ENCODE peak calls at places on chromosomes 16 and 17, in seven cellular contexts. D is left ventricle myocardium inferior, Y is right atrium auricular region, T is ovary, E is GM23248, B is neural progenitor cell, S is aorta. F is an unnamed sample. For H3K4me1, H3K36me3 and H3K27me3, the result is how much of the 10 kb centered on the place peaks cover.

GRCh38 chr16:26189496-26190005 is 497.8 kb downstream of the HS3ST4 start:
- DNase-seq in B (no peak), E (no peak), T (no peak), D (no peak), S (no peak), Y (no peak), F (no peak)

GRCh38 chr16:29815032-29815721 is 775 bp upstream of the PAGR1 start:
- DNase-seq in E (peak), D (peak), Y (no peak), T (peak), B (peak), S (peak), F (peak)

GRCh38 chr16:28063611-28064061 is at the start of gene GSG1L:
- DNase-seq in T (no peak), E (peak), D (no peak), Y (no peak), S (peak), B (peak), F (no peak)

GRCh38 chr16:89257281-89257731 is 39.8 kb downstream of the ZNF778 start:
- DNase-seq in T (peak), S (peak), B (peak), E (peak), D (no peak), Y (no peak), F (no peak)

GRCh38 chr17:9958586-9959281 is 53.7 kb upstream of the RCVRN start:
- DNase-seq in B (peak), E (no peak), T (no peak), S (peak), D (no peak), Y (no peak), F (no peak)

GRCh38 chr17:9472094-9472493 is 103.5 kb downstream of the STX8 start:
- DNase-seq in B (no peak), T (no peak), S (no peak), Y (no peak), E (peak), D (no peak), F (no peak)

GRCh38 chr16:50154369-50154947 is 1.4 kb downstream of the TENT4B start:
- DNase-seq in D (no peak), T (no peak), B (no peak), Y (peak), S (peak), E (peak), F (no peak)

GRCh38 chr17:44610331-44610730 is 45.9 kb upstream of the MEIOC start:
- DNase-seq in S (no peak), D (no peak), B (no peak), T (no peak), E (no peak), Y (no peak), F (no peak)

GRCh38 chr17:3512512-3513171 is 36.8 kb downstream of the ASPA start:
- DNase-seq in B (peak), D (peak), Y (peak), T (peak), E (peak), S (peak), F (peak)

GRCh38 chr16:17470871-17471744 is at the start of gene XYLT1:
- DNase-seq in T (peak), D (peak), S (peak), Y (peak), E (peak), B (peak), F (no peak)

GRCh38 chr16:85100265-85100664 is 12.0 kb downstream of the CIBAR2 start:
- DNase-seq in B (no peak), D (no peak), T (no peak), E (no peak), Y (no peak), S (no peak), F (no peak)
- H3K4me1 ChIP-seq in B (under half), D (under half), T (under half), E (under half), Y (under half), S (under half), F (under half)

DNA sequence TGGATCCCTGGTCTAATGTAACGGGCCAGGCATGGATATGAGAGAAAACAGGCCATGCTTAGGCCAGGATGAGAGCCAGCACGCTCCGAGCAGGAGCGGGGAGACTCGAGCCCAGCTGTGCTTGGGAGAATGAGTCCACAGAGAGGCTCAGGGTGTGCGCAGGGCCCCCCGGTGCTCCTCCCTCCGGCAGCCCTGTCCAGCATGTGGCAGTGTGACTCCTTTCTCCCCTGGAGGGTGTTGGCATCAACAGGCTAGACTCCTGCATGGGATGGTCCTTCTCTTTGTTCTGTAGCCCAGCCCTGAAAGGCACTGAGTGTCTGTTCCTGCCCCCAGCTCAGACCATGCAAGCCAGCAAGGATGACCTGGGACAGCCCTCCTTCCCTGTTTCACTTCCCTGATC is 23.4 kb downstream of the PGS1 start:
- DNase-seq in T (no peak), Y (no peak), D (no peak), E (no peak), S (no peak), B (no peak), F (no peak)
- H3K36me3 ChIP-seq in T (under half), Y (half or more), D (half or more), E (under half), S (under half), B (under half), F (half or more)

DNA sequence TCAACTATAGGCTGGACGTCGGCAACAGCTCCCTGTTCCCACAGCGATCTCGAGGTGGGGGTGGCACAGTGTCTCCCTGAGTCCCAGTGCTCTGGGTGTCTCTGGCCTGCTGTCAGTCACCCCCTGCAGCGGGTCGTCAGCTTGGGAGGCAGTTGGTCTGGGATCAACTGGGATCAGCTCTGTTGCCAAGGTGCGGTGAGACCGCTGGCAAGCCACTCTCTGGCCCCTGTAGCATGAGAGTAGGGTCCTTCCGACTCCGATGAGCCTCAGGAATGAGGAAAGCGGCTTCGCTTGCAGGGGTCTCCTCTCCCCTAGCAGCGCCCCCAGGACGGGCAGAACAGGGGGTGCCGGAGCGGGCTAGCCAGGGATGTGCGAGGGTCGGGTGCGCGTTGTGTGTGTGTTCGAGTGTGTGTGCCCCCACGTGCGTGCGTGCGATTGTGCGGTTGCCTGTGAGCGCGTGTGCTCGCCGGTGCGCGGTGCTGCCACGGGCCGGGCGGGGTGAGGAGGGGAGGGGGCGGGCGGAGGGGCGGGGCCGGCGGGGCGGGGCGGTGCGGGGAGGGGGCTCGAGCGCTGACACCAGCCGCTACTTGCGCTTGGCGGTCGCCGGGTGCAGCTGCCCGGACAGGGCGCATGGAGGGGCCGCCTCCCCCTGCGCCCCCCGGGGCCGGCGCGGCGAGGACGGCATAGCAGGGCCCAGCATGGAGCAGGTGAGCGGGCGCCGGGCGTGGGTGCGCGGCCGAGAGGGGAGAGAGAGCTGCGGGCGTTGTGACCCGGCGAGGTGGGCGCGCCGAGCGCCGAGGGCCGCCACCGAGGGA is 9.4 kb upstream of the ARHGAP23 start:
- DNase-seq in S (no peak), Y (no peak), B (peak), D (no peak), T (no peak), E (peak), F (no peak)
- H3K27me3 ChIP-seq in S (under half), Y (under half), B (under half), D (half or more), T (under half), E (under half), F (under half)

DNA sequence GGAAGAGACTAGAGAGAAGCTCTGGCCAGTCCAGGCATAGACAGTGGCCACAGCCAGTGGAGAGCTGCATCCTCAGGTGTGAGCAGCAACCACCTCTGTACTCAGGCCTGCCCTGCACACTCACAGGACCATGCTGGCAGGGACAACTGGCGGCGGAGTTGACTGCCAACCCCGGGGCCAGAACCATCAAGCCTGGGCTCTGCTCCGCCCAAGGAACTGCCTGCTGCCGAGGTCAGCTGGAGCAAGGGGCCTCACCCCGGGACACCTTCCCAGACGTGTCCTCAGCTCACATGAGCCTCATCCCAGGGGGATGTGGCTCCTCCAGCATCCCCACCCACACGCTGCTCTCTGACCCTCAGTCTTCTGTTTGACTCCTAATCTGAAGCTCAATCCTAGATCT is 3.2 kb downstream of the RHBDF1 start:
- DNase-seq in E (no peak), Y (no peak), T (no peak), B (no peak), S (no peak), D (peak), F (no peak)
- H3K4me1 ChIP-seq in E (under half), Y (under half), T (under half), B (under half), S (under half), D (half or more), F (under half)

DNA sequence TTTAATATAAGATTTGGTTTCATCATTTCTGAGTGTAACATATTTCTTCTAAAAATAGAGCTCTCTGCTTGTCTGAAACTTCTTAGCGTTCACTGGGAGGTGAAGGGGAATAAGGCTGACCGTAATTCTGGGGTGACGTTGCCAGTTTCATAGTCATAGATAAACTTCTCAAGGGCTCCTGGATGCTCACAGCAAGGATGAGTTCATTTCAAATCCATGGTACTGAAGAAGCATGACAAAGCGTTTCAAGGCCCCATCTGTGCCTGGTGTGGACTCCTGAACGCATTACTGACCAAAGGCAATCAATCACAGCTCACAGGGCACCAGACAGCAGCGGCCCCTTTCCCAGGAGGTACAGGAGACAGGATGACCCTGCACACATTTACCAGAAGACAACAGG is 12.0 kb upstream of the EVPL start:
- DNase-seq in S (no peak), D (no peak), E (no peak), B (no peak), Y (no peak), T (no peak), F (no peak)
- H3K36me3 ChIP-seq in S (under half), D (half or more), E (under half), B (under half), Y (half or more), T (under half), F (half or more)

DNA sequence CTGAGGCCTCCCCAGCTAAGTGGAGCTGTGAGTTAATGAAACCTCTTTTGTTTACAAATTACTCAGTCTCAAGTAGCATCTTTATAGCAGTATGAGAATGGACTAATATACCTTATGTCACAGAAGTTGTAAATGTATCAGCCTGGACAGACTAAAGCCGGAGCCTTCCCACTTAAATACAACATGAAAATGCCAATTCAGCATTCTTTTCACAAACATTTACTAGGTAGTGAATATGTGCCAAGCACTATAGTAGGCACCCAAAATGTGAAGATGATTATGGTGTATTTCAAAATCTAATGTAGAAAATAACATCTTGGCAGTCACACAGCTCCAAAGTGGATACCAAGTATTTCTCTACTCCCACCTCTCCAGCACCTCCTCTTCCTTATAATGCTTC is 693.0 kb downstream of the KCNJ2 start:
- DNase-seq in E (no peak), B (no peak), Y (no peak), T (no peak), D (no peak), S (no peak), F (no peak)
- H3K27me3 ChIP-seq in E (under half), B (under half), Y (under half), T (under half), D (under half), S (under half), F (under half)

GRCh38 chr17:57998234-57998746 is 8.8 kb downstream of the SRSF1 start:
- DNase-seq in T (no peak), Y (no peak), S (no peak), E (no peak), D (no peak), B (no peak), F (no peak)

GRCh38 chr17:57997085-57997809 is 9.2 kb upstream of the VEZF1 start:
- DNase-seq in Y (no peak), D (no peak), B (no peak), S (no peak), T (no peak), E (no peak), F (no peak)

GRCh38 chr17:58001461-58002124 is 5.5 kb downstream of the SRSF1 start:
- DNase-seq in Y (no peak), E (no peak), D (no peak), S (no peak), B (no peak), T (no peak), F (no peak)

GRCh38 chr17:57999496-58000017 is 7.5 kb downstream of the SRSF1 start:
- DNase-seq in B (peak), Y (no peak), S (no peak), E (peak), T (no peak), D (no peak), F (peak)

DNA sequence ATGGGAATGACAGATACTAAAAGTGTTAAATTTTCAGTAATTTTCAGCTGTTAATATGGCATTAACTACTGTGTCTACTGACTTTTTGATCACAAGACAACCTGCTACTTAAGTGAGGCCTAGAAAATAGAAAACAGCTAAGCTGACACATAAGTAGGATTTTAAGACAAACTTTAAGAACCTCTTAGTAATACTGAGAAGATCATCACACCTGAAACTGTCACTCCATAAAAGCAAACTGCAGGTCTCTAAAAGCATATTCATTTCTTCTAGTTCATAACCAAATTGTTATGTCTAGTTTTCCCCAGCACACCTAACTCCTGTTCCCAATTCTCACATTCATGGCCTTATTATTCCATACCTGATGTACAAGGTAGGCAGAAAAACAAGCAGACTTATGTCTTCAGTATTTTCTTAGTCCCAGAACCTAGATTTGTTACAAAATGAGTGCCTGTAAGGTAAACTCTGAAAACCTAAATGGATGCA is 8.0 kb downstream of the SRSF1 start:
- DNase-seq in B (no peak), S (no peak), D (no peak), Y (no peak), T (no peak), E (no peak), F (no peak)
- H3K4me1 ChIP-seq in B (under half), S (under half), D (half or more), Y (under half), T (under half), E (under half), F (under half)

DNA sequence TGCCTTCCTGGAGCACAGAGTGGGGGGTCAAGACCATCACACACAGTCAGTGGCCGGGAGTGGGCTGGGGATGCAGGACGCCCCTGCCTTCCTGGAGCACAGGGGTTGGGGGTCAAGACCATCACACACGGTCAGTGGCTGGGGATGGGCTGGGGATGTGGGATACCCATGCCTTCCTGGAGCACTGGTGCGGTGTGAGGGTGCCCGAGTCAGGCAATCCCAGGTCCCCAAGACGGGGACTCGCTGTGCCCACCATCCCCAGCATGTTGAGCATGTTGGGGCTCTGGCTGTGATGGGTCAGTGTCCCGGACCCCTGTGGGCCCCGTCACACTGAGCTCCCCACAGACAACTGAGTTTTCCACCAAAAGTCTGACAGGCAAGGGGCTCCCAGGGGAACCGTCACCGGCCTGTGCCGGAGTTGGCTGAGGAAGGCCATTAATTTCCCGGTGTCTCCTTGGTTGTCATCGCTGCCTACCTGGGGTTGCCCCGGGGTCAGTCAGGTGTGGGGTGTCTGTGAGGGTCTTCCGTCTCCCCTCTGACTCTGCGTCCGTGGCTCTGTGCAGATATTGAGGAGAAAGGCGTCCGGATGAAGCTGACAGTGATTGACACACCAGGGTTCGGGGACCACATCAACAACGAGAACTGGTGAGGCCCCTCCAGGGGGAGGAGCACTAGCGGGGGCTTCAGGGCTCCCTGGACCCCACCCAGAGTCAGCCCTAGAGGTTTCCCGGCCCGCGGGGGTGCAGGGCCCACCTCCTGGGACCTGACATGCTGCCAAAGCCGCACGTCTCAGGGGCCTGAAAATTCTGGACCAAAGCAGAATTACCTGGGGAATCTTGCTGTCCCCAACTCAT is 347.1 kb downstream of the SEC14L1 start:
- DNase-seq in T (no peak), Y (no peak), D (peak), S (peak), B (no peak), E (no peak), F (no peak)
- H3K36me3 ChIP-seq in T (under half), Y (under half), D (half or more), S (under half), B (under half), E (under half), F (under half)

F was measured in HAP-1.